ENCODE peak calls at places on chromosomes 16 and 17, in five cellular contexts. One of them, this sample, is unnamed.

GRCh38 chr16:85227924-85228462 is 115.7 kb upstream of the CIBAR2 start:
- DNase-seq in adipocyte: peak; percentile 83
- DNase-seq in small intestine: no peak
- DNase-seq in breast epithelium: no peak
- DNase-seq in fibroblast of lung: peak; percentile 85
- DNase-seq in this sample: peak; percentile 81

GRCh38 chr17:55433629-55434422 is 12.2 kb upstream of the MMD start:
- DNase-seq in adipocyte: peak; percentile 89
- DNase-seq in small intestine: peak; percentile 81
- DNase-seq in breast epithelium: peak; percentile 57
- DNase-seq in fibroblast of lung: peak; percentile 87
- DNase-seq in this sample: peak; percentile 85

GRCh38 chr17:15076991-15077663 is 188.0 kb downstream of the PMP22 start:
- DNase-seq in adipocyte: no peak
- DNase-seq in small intestine: no peak
- DNase-seq in breast epithelium: no peak
- DNase-seq in fibroblast of lung: no peak
- DNase-seq in this sample: no peak

GRCh38 chr17:18309202-18309601 is 5.6 kb downstream of the TOP3A start:
- DNase-seq in adipocyte: no peak
- DNase-seq in small intestine: no peak
- DNase-seq in breast epithelium: no peak
- DNase-seq in fibroblast of lung: no peak
- DNase-seq in this sample: no peak

GRCh38 chr17:36602030-36602737 is 801 bp downstream of the MRM1 start:
- DNase-seq in adipocyte: peak; percentile 36
- DNase-seq in small intestine: peak; percentile 45
- DNase-seq in breast epithelium: no peak
- DNase-seq in fibroblast of lung: peak; percentile 17
- DNase-seq in this sample: peak; percentile 23

GRCh38 chr17:61205931-61206330 is 193.7 kb upstream of the TBX2 start:
- DNase-seq in adipocyte: no peak
- DNase-seq in small intestine: no peak
- DNase-seq in breast epithelium: no peak
- DNase-seq in fibroblast of lung: peak; percentile 70
- DNase-seq in this sample: peak; percentile 14

GRCh38 chr17:32912218-32912897 is 15.6 kb upstream of the TMEM98 start:
- DNase-seq in adipocyte: peak; percentile 64
- DNase-seq in small intestine: peak; percentile 91
- DNase-seq in breast epithelium: peak; percentile 68
- DNase-seq in fibroblast of lung: peak; percentile 62
- DNase-seq in this sample: peak; percentile 41

GRCh38 chr16:1184156-1184868 is 31.4 kb downstream of the CACNA1H start:
- DNase-seq in adipocyte: no peak
- DNase-seq in small intestine: peak; percentile 23
- DNase-seq in breast epithelium: no peak
- DNase-seq in fibroblast of lung: no peak
- DNase-seq in this sample: peak; percentile 34

GRCh38 chr16:85982563-85982939 is 83.6 kb downstream of the IRF8 start:
- DNase-seq in adipocyte: no peak
- DNase-seq in small intestine: no peak
- DNase-seq in breast epithelium: no peak
- DNase-seq in fibroblast of lung: no peak
- DNase-seq in this sample: no peak

GRCh38 chr16:12611006-12611477 is 192.6 kb downstream of the CPPED1 start:
- DNase-seq in adipocyte: no peak
- DNase-seq in small intestine: no peak
- DNase-seq in breast epithelium: no peak
- DNase-seq in fibroblast of lung: peak; percentile 40
- DNase-seq in this sample: no peak

GRCh38 chr17:64277831-64278562 is 14.9 kb upstream of the TEX2 start:
- DNase-seq in adipocyte: no peak
- DNase-seq in small intestine: no peak
- DNase-seq in breast epithelium: no peak
- DNase-seq in fibroblast of lung: no peak
- DNase-seq in this sample: no peak

GRCh38 chr17:42272162-42272561 is 4.0 kb downstream of the STAT5B start:
- DNase-seq in adipocyte: no peak
- DNase-seq in small intestine: no peak
- DNase-seq in breast epithelium: no peak
- DNase-seq in fibroblast of lung: no peak
- DNase-seq in this sample: no peak

GRCh38 chr16:49409121-49409520 is 35.5 kb downstream of the C16orf78 start:
- DNase-seq in adipocyte: no peak
- DNase-seq in small intestine: no peak
- DNase-seq in breast epithelium: no peak
- DNase-seq in fibroblast of lung: no peak
- DNase-seq in this sample: no peak

GRCh38 chr17:74324521-74324920 is 1.5 kb upstream of the KIF19 start:
- DNase-seq in adipocyte: no peak
- DNase-seq in small intestine: no peak
- DNase-seq in breast epithelium: no peak
- DNase-seq in fibroblast of lung: no peak
- DNase-seq in this sample: no peak

GRCh38 chr17:74325743-74326379 is at the start of gene KIF19:
- DNase-seq in adipocyte: no peak
- DNase-seq in small intestine: peak; percentile 35
- DNase-seq in breast epithelium: no peak
- DNase-seq in fibroblast of lung: peak; percentile 17
- DNase-seq in this sample: peak; percentile 31

GRCh38 chr17:74328487-74328886 is 2.5 kb downstream of the KIF19 start:
- DNase-seq in adipocyte: no peak
- DNase-seq in small intestine: no peak
- DNase-seq in breast epithelium: no peak
- DNase-seq in fibroblast of lung: no peak
- DNase-seq in this sample: no peak

GRCh38 chr17:74325376-74325742 is 667 bp upstream of the KIF19 start:
- DNase-seq in adipocyte: no peak
- DNase-seq in small intestine: no peak
- DNase-seq in breast epithelium: no peak
- DNase-seq in fibroblast of lung: no peak
- DNase-seq in this sample: no peak

DNA sequence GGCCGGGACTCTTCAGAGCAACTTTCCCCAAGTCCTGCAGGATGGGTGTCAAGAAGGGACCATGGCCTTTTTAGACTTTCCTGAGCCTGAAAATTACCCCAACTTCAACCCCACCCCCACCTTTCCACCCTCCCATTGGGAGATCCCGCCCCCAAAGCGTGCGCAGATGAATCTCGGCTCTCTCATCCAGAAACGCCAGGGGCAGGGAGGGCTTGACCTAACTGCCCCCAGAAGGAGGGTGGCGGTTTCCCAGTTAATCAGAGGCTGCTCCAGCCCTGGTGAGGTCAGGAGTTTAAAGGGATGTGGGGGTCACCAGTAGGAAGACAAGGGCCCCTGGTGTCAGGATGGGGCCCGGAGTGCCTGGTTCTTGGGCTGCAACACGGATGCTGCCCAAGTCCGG is 480 bp downstream of the KIF19 start:
- DNase-seq in adipocyte: no peak
- DNase-seq in small intestine: no peak
- DNase-seq in breast epithelium: no peak
- DNase-seq in fibroblast of lung: no peak
- DNase-seq in this sample: no peak
- H3K4me3 ChIP-seq in adipocyte: no peak overlapping the region
- H3K4me3 ChIP-seq in small intestine: no peak overlapping the region
- H3K4me3 ChIP-seq in breast epithelium: peak overlapping the region; percentile 29
- H3K4me3 ChIP-seq in fibroblast of lung: no peak overlapping the region
- H3K4me3 ChIP-seq in this sample: no peak overlapping the region

GRCh38 chr17:48568499-48569259 is 9.5 kb downstream of the HOXB4 start:
- DNase-seq in adipocyte: no peak
- DNase-seq in small intestine: no peak
- DNase-seq in breast epithelium: no peak
- DNase-seq in fibroblast of lung: peak; percentile 67
- DNase-seq in this sample: no peak
- H3K27me3 ChIP-seq in adipocyte: no peaks in the 10 kb centered on the region
- H3K27me3 ChIP-seq in small intestine: peaks cover 2% of the 10 kb centered on the region
- H3K27me3 ChIP-seq in breast epithelium: no peaks in the 10 kb centered on the region
- H3K27me3 ChIP-seq in fibroblast of lung: no peaks in the 10 kb centered on the region
- H3K27me3 ChIP-seq in this sample: no peaks in the 10 kb centered on the region

DNA sequence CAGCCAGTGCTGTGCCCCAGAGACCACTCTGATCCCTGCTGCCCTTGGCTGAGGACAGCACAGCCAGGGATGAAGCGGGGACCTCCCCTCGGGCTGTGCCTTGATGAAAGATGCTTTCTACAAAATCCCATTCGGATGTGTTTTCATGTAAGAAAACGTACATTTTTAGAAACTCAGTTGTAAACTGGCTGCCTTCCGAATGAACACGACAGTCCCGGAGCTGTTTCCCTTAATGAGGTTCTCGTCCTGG is 181.4 kb downstream of the SEC14L1 start:
- DNase-seq in adipocyte: peak; percentile 54
- DNase-seq in small intestine: no peak
- DNase-seq in breast epithelium: no peak
- DNase-seq in fibroblast of lung: no peak
- DNase-seq in this sample: no peak
- H3K4me3 ChIP-seq in adipocyte: peak overlapping the region; percentile 92
- H3K4me3 ChIP-seq in small intestine: no peak overlapping the region
- H3K4me3 ChIP-seq in breast epithelium: peak overlapping the region; percentile 21
- H3K4me3 ChIP-seq in fibroblast of lung: peak overlapping the region; percentile 57
- H3K4me3 ChIP-seq in this sample: peak overlapping the region; percentile 63

DNA sequence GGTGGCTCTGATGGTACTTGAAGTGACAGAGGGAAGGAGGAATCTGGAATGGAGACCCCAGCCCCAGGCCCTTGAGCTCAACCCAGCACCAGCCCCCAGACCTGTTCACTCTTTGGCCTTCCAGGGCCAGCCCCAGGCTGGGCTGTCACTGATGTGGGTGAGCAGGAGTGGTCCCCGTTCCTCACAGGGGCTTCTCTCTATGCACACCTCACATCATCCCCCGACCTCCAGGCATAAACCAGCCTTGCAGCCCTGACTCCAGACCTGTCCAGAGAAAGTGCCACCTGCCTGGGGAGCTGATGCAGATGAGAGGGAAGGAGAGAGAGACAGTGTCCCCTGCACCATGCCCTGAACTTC is 182.6 kb upstream of the SDK2 start:
- DNase-seq in adipocyte: no peak
- DNase-seq in small intestine: no peak
- DNase-seq in breast epithelium: no peak
- DNase-seq in fibroblast of lung: no peak
- DNase-seq in this sample: no peak
- H3K27me3 ChIP-seq in adipocyte: peaks cover 58% of the 10 kb centered on the region
- H3K27me3 ChIP-seq in small intestine: no peaks in the 10 kb centered on the region
- H3K27me3 ChIP-seq in breast epithelium: no peaks in the 10 kb centered on the region
- H3K27me3 ChIP-seq in fibroblast of lung: no peaks in the 10 kb centered on the region
- H3K27me3 ChIP-seq in this sample: no peaks in the 10 kb centered on the region

GRCh38 chr16:30987581-30988190 is 2.7 kb downstream of the HSD3B7 start:
- DNase-seq in adipocyte: no peak
- DNase-seq in small intestine: no peak
- DNase-seq in breast epithelium: no peak
- DNase-seq in fibroblast of lung: no peak
- DNase-seq in this sample: no peak

GRCh38 chr16:30984669-30985400 is at the start of gene HSD3B7:
- DNase-seq in adipocyte: peak; percentile 94
- DNase-seq in small intestine: peak; percentile 85
- DNase-seq in breast epithelium: peak; percentile 77
- DNase-seq in fibroblast of lung: peak; percentile 63
- DNase-seq in this sample: peak; percentile 84

GRCh38 chr16:30983898-30984610 is 953 bp upstream of the HSD3B7 start:
- DNase-seq in adipocyte: no peak
- DNase-seq in small intestine: no peak
- DNase-seq in breast epithelium: no peak
- DNase-seq in fibroblast of lung: no peak
- DNase-seq in this sample: no peak

GRCh38 chr16:30986129-30986991 is 1.4 kb downstream of the HSD3B7 start:
- DNase-seq in adipocyte: no peak
- DNase-seq in small intestine: no peak
- DNase-seq in breast epithelium: no peak
- DNase-seq in fibroblast of lung: no peak
- DNase-seq in this sample: no peak

GRCh38 chr16:30985401-30986128 is 558 bp downstream of the HSD3B7 start:
- DNase-seq in adipocyte: no peak
- DNase-seq in small intestine: peak; percentile 87
- DNase-seq in breast epithelium: peak; percentile 70
- DNase-seq in fibroblast of lung: no peak
- DNase-seq in this sample: peak; percentile 46
- H3K4me3 ChIP-seq in adipocyte: peak overlapping the region; percentile 76
- H3K4me3 ChIP-seq in small intestine: no peak overlapping the region
- H3K4me3 ChIP-seq in breast epithelium: peak overlapping the region; percentile 50
- H3K4me3 ChIP-seq in fibroblast of lung: peak overlapping the region; percentile 63
- H3K4me3 ChIP-seq in this sample: peak overlapping the region; percentile 11

GRCh38 chr16:19175492-19176262 is 7.6 kb downstream of the SYT17 start:
- DNase-seq in adipocyte: no peak
- DNase-seq in small intestine: no peak
- DNase-seq in breast epithelium: no peak
- DNase-seq in fibroblast of lung: no peak
- DNase-seq in this sample: no peak

GRCh38 chr16:19172098-19172780 is 4.2 kb downstream of the SYT17 start:
- DNase-seq in adipocyte: no peak
- DNase-seq in small intestine: no peak
- DNase-seq in breast epithelium: no peak
- DNase-seq in fibroblast of lung: no peak
- DNase-seq in this sample: no peak

GRCh38 chr16:19173649-19174383 is 5.8 kb downstream of the SYT17 start:
- DNase-seq in adipocyte: no peak
- DNase-seq in small intestine: no peak
- DNase-seq in breast epithelium: no peak
- DNase-seq in fibroblast of lung: no peak
- DNase-seq in this sample: no peak

GRCh38 chr16:19173059-19173458 is 5.0 kb downstream of the SYT17 start:
- DNase-seq in adipocyte: no peak
- DNase-seq in small intestine: no peak
- DNase-seq in breast epithelium: no peak
- DNase-seq in fibroblast of lung: no peak
- DNase-seq in this sample: no peak

DNA sequence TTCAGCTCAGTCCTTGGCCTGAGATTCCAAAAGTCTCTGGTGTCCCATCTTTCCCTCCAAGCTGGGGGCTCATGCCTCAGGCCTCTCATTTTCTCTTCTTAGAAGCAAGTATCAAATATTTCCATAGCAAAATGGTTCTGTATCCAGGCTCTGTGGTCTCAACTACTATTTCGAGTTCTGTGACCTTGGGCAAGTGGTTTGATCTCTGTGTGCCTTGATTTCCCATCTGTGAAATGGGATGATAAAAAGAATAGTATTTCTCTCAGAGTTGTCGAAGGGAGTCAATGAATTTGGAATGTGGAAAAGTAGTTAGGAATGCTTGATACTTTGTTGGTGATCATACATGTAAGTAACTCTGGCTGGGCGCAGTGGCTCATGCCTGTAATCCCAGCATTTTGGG is 6.4 kb downstream of the SYT17 start:
- DNase-seq in adipocyte: no peak
- DNase-seq in small intestine: no peak
- DNase-seq in breast epithelium: no peak
- DNase-seq in fibroblast of lung: no peak
- DNase-seq in this sample: no peak
- H3K27me3 ChIP-seq in adipocyte: peaks cover 50% of the 10 kb centered on the region
- H3K27me3 ChIP-seq in small intestine: no peaks in the 10 kb centered on the region
- H3K27me3 ChIP-seq in breast epithelium: no peaks in the 10 kb centered on the region
- H3K27me3 ChIP-seq in fibroblast of lung: peaks cover 13% of the 10 kb centered on the region
- H3K27me3 ChIP-seq in this sample: peaks cover 23% of the 10 kb centered on the region